ENCODE peak calls at places on chromosome 21, in seven cellular contexts. Y is IMR-90; S is activated naive CD4-positive, alpha-beta T cell treated with anti-CD3 and anti-CD28 coated beads, Interleukin-2, amount 10 ng/mL, durations not matched to agents 7 days and 5 days; R is stimulated activated naive B cell treated with anti-CD40 and anti-IgM and Interleukin-4, amounts not matched to agents 10 μg/mL and 1 μg/mL and 100 μg/mL, for 72 hours; G is cardiac muscle cell; N is foreskin melanocyte; C is amniotic stem cell. J is an unnamed sample.

GRCh38 chr21:41815652-41816582 is 49.1 kb upstream of the RIPK4 start:
- DNase-seq in N (no peak), R (no peak), Y (no peak), C (no peak), S (no peak), G (no peak), J (no peak)

GRCh38 chr21:41593051-41593783 is 85.3 kb upstream of the TMPRSS2 start:
- DNase-seq in Y (no peak), C (no peak), N (no peak), R (no peak), S (no peak), G (no peak), J (no peak)

GRCh38 chr21:44729336-44730027 is 18.1 kb upstream of the TSPEAR start:
- DNase-seq in C (no peak), R (no peak), N (no peak), S (peak; percentile 6), Y (no peak), G (no peak), J (no peak)

GRCh38 chr21:26758083-26758861 is 86.9 kb downstream of the ADAMTS1 start:
- DNase-seq in S (no peak), C (no peak), N (no peak), Y (no peak), R (no peak), G (no peak), J (no peak)

GRCh38 chr21:28993293-28993629 is 584 bp upstream of the LTN1 start:
- DNase-seq in N (no peak), G (no peak), Y (no peak), S (no peak), C (no peak), R (no peak), J (no peak)

GRCh38 chr21:43331962-43332458 is 94.9 kb downstream of the SIK1 start:
- DNase-seq in N (peak; percentile 97), R (no peak), S (no peak), C (no peak), Y (peak; percentile 99), G (peak; percentile 93), J (peak; percentile 80)

GRCh38 chr21:38671716-38672115 is 134.0 kb upstream of the ETS2 start:
- DNase-seq in N (no peak), R (no peak), G (peak; percentile 49), S (no peak), C (no peak), Y (no peak), J (no peak)

GRCh38 chr21:38824124-38824822 is 18.5 kb downstream of the ETS2 start:
- DNase-seq in S (no peak), G (no peak), Y (peak; percentile 90), R (no peak), C (no peak), N (no peak), J (no peak)

GRCh38 chr21:44557491-44558328 is 885 bp downstream of the KRTAP10-3 start:
- DNase-seq in R (no peak), G (no peak), N (no peak), C (no peak), Y (no peak), S (no peak), J (no peak)

GRCh38 chr21:36179145-36179544 is 22.5 kb downstream of the DOP1B start:
- DNase-seq in G (no peak), N (no peak), S (no peak), C (no peak), Y (peak; percentile 70), R (no peak), J (no peak)

GRCh38 chr21:25970254-25970930 is 200.2 kb downstream of the APP start:
- DNase-seq in G (peak; percentile 63), S (no peak), R (no peak), N (no peak), Y (no peak), C (no peak), J (peak; percentile 31)

GRCh38 chr21:16742116-16742515 is 770.7 kb upstream of the CXADR start:
- DNase-seq in R (no peak), G (peak; percentile 15), S (no peak), C (no peak), N (no peak), Y (no peak), J (peak; percentile 18)

GRCh38 chr21:45525153-45525909 is 16.9 kb downstream of the SLC19A1 start:
- DNase-seq in G (no peak), Y (no peak), N (no peak), R (no peak), C (no peak), S (no peak), J (no peak)

GRCh38 chr21:32572574-32573420 is 12.5 kb downstream of the TCP10L start:
- DNase-seq in S (no peak), Y (no peak), N (no peak), C (no peak), R (no peak), G (no peak), J (peak; percentile 36)

GRCh38 chr21:45945868-45946210 is 35.7 kb upstream of the COL6A1 start:
- DNase-seq in S (no peak), C (no peak), N (no peak), Y (no peak), G (no peak), R (no peak), J (no peak)

GRCh38 chr21:26798856-26799751 is 46.1 kb downstream of the ADAMTS1 start:
- DNase-seq in Y (peak; percentile 81), R (no peak), N (peak; percentile 66), G (no peak), C (no peak), S (no peak), J (no peak)